ENCODE peak calls at places on chromosomes 6 and 20, in eight cellular contexts. One of them, this sample, is unnamed.

GRCh38 chr6:68069921-68070709 is 565.0 kb upstream of the ADGRB3 start:
- DNase-seq in IMR-90: no peak
- DNase-seq in head of caudate nucleus: no peak
- DNase-seq in activated CD4-positive, alpha-beta T cell treated with anti-CD3 and anti-CD28 coated beads for 4 hours: no peak
- DNase-seq in NCI-H2171: no peak
- DNase-seq in AG09309: no peak
- DNase-seq in NCI-H187: no peak
- DNase-seq in hippocampal formation: no peak
- DNase-seq in this sample: no peak

GRCh38 chr6:36389353-36389752 is 1.9 kb upstream of the ETV7 start:
- DNase-seq in IMR-90: no peak
- DNase-seq in head of caudate nucleus: no peak
- DNase-seq in activated CD4-positive, alpha-beta T cell treated with anti-CD3 and anti-CD28 coated beads for 4 hours: no peak
- DNase-seq in NCI-H2171: no peak
- DNase-seq in AG09309: no peak
- DNase-seq in NCI-H187: no peak
- DNase-seq in hippocampal formation: no peak
- DNase-seq in this sample: no peak

GRCh38 chr20:61833807-61834610 is 231.7 kb downstream of the TAF4 start:
- DNase-seq in IMR-90: no peak
- DNase-seq in head of caudate nucleus: no peak
- DNase-seq in activated CD4-positive, alpha-beta T cell treated with anti-CD3 and anti-CD28 coated beads for 4 hours: no peak
- DNase-seq in NCI-H2171: no peak
- DNase-seq in AG09309: no peak
- DNase-seq in NCI-H187: no peak
- DNase-seq in hippocampal formation: no peak
- DNase-seq in this sample: no peak

GRCh38 chr6:142714956-142715355 is 230.0 kb downstream of the HIVEP2 start:
- DNase-seq in IMR-90: no peak
- DNase-seq in head of caudate nucleus: no peak
- DNase-seq in activated CD4-positive, alpha-beta T cell treated with anti-CD3 and anti-CD28 coated beads for 4 hours: no peak
- DNase-seq in NCI-H2171: no peak
- DNase-seq in AG09309: no peak
- DNase-seq in NCI-H187: no peak
- DNase-seq in hippocampal formation: no peak
- DNase-seq in this sample: no peak

GRCh38 chr20:35318502-35319157 is 26.4 kb upstream of the FAM83C start:
- DNase-seq in IMR-90: peak
- DNase-seq in head of caudate nucleus: no peak
- DNase-seq in activated CD4-positive, alpha-beta T cell treated with anti-CD3 and anti-CD28 coated beads for 4 hours: no peak
- DNase-seq in NCI-H2171: no peak
- DNase-seq in AG09309: no peak
- DNase-seq in NCI-H187: no peak
- DNase-seq in hippocampal formation: no peak
- DNase-seq in this sample: no peak

GRCh38 chr6:139483082-139483481 is 108.6 kb upstream of the CITED2 start:
- DNase-seq in IMR-90: no peak
- DNase-seq in head of caudate nucleus: no peak
- DNase-seq in activated CD4-positive, alpha-beta T cell treated with anti-CD3 and anti-CD28 coated beads for 4 hours: no peak
- DNase-seq in NCI-H2171: no peak
- DNase-seq in AG09309: no peak
- DNase-seq in NCI-H187: no peak
- DNase-seq in hippocampal formation: no peak
- DNase-seq in this sample: no peak

GRCh38 chr6:169843110-169843509 is 91.7 kb downstream of the ERMARD start:
- DNase-seq in IMR-90: no peak
- DNase-seq in head of caudate nucleus: no peak
- DNase-seq in activated CD4-positive, alpha-beta T cell treated with anti-CD3 and anti-CD28 coated beads for 4 hours: no peak
- DNase-seq in NCI-H2171: no peak
- DNase-seq in AG09309: no peak
- DNase-seq in NCI-H187: no peak
- DNase-seq in hippocampal formation: no peak
- DNase-seq in this sample: no peak

GRCh38 chr20:9739991-9740390 is 98.9 kb downstream of the PAK5 start:
- DNase-seq in IMR-90: no peak
- DNase-seq in head of caudate nucleus: no peak
- DNase-seq in activated CD4-positive, alpha-beta T cell treated with anti-CD3 and anti-CD28 coated beads for 4 hours: no peak
- DNase-seq in NCI-H2171: no peak
- DNase-seq in AG09309: no peak
- DNase-seq in NCI-H187: no peak
- DNase-seq in hippocampal formation: no peak
- DNase-seq in this sample: no peak

GRCh38 chr20:17688965-17689364 is 6.9 kb upstream of the RRBP1 start:
- DNase-seq in IMR-90: peak
- DNase-seq in head of caudate nucleus: peak
- DNase-seq in activated CD4-positive, alpha-beta T cell treated with anti-CD3 and anti-CD28 coated beads for 4 hours: no peak
- DNase-seq in NCI-H2171: no peak
- DNase-seq in AG09309: no peak
- DNase-seq in NCI-H187: no peak
- DNase-seq in hippocampal formation: no peak
- DNase-seq in this sample: no peak

GRCh38 chr6:145238787-145239186 is 496.5 kb downstream of the EPM2A start:
- DNase-seq in IMR-90: no peak
- DNase-seq in head of caudate nucleus: no peak
- DNase-seq in activated CD4-positive, alpha-beta T cell treated with anti-CD3 and anti-CD28 coated beads for 4 hours: no peak
- DNase-seq in NCI-H2171: no peak
- DNase-seq in AG09309: no peak
- DNase-seq in NCI-H187: no peak
- DNase-seq in hippocampal formation: no peak
- DNase-seq in this sample: no peak